ENCODE peak calls at places on chromosomes 11 and 22, in six cellular contexts. One of them, this sample, is unnamed.

GRCh38 chr22:23180893-23181762 is 819 bp downstream of the BCR start:
- DNase-seq in astrocyte: no peak
- DNase-seq in HCT116: no peak
- DNase-seq in neuronal stem cell: no peak
- DNase-seq in IMR-90: no peak
- DNase-seq in right atrium auricular region: no peak
- DNase-seq in this sample: no peak

GRCh38 chr11:8584511-8584910 is 9.5 kb downstream of the STK33 start:
- DNase-seq in IMR-90: no peak
- DNase-seq in HCT116: no peak
- DNase-seq in right atrium auricular region: no peak
- DNase-seq in astrocyte: no peak
- DNase-seq in neuronal stem cell: no peak
- DNase-seq in this sample: no peak

GRCh38 chr11:111185259-111185658 is 60.3 kb upstream of the POU2AF2 start:
- DNase-seq in HCT116: no peak
- DNase-seq in IMR-90: peak; percentile 71
- DNase-seq in right atrium auricular region: no peak
- DNase-seq in astrocyte: no peak
- DNase-seq in neuronal stem cell: no peak
- DNase-seq in this sample: no peak

GRCh38 chr11:121590772-121591404 is 138.1 kb upstream of the SORL1-AS1 start:
- DNase-seq in IMR-90: no peak
- DNase-seq in astrocyte: no peak
- DNase-seq in neuronal stem cell: no peak
- DNase-seq in HCT116: no peak
- DNase-seq in right atrium auricular region: no peak
- DNase-seq in this sample: no peak

GRCh38 chr11:86484164-86484794 is 109.6 kb downstream of the CCDC81 start:
- DNase-seq in HCT116: peak; percentile 31
- DNase-seq in IMR-90: peak; percentile 100
- DNase-seq in right atrium auricular region: peak; percentile 82
- DNase-seq in neuronal stem cell: no peak
- DNase-seq in astrocyte: peak; percentile 98
- DNase-seq in this sample: peak; percentile 93

GRCh38 chr11:94658888-94659287 is 91.7 kb downstream of the PIWIL4 start:
- DNase-seq in right atrium auricular region: no peak
- DNase-seq in astrocyte: no peak
- DNase-seq in neuronal stem cell: no peak
- DNase-seq in HCT116: no peak
- DNase-seq in IMR-90: no peak
- DNase-seq in this sample: no peak

GRCh38 chr11:105092255-105093239 is 47.0 kb downstream of the CARD18 start:
- DNase-seq in neuronal stem cell: no peak
- DNase-seq in right atrium auricular region: no peak
- DNase-seq in astrocyte: peak; percentile 10
- DNase-seq in IMR-90: peak; percentile 20
- DNase-seq in HCT116: no peak
- DNase-seq in this sample: no peak

GRCh38 chr11:112719736-112720525 is 241.3 kb upstream of the NCAM1 start:
- DNase-seq in right atrium auricular region: no peak
- DNase-seq in astrocyte: no peak
- DNase-seq in IMR-90: no peak
- DNase-seq in HCT116: no peak
- DNase-seq in neuronal stem cell: no peak
- DNase-seq in this sample: no peak

GRCh38 chr11:62923634-62924411 is 2.7 kb upstream of the CHRM1 start:
- DNase-seq in neuronal stem cell: no peak
- DNase-seq in right atrium auricular region: no peak
- DNase-seq in IMR-90: no peak
- DNase-seq in astrocyte: no peak
- DNase-seq in HCT116: no peak
- DNase-seq in this sample: no peak

GRCh38 chr11:73359930-73360742 is 16.1 kb upstream of the RELT start:
- DNase-seq in IMR-90: peak; percentile 49
- DNase-seq in right atrium auricular region: no peak
- DNase-seq in neuronal stem cell: no peak
- DNase-seq in HCT116: no peak
- DNase-seq in astrocyte: no peak
- DNase-seq in this sample: peak; percentile 57

GRCh38 chr11:70397983-70398833 is at the start of gene CTTN:
- DNase-seq in right atrium auricular region: peak; percentile 81
- DNase-seq in astrocyte: peak; percentile 70
- DNase-seq in HCT116: peak; percentile 71
- DNase-seq in IMR-90: peak; percentile 85
- DNase-seq in neuronal stem cell: peak; percentile 91
- DNase-seq in this sample: peak; percentile 91

GRCh38 chr11:7523416-7524210 is 9.8 kb downstream of the PPFIBP2 start:
- DNase-seq in IMR-90: no peak
- DNase-seq in astrocyte: no peak
- DNase-seq in neuronal stem cell: no peak
- DNase-seq in HCT116: no peak
- DNase-seq in right atrium auricular region: no peak
- DNase-seq in this sample: no peak

GRCh38 chr22:45553333-45554039 is 50.8 kb downstream of the FBLN1 start:
- DNase-seq in HCT116: peak; percentile 63
- DNase-seq in neuronal stem cell: peak; percentile 83
- DNase-seq in astrocyte: peak; percentile 84
- DNase-seq in right atrium auricular region: peak; percentile 88
- DNase-seq in IMR-90: peak; percentile 93
- DNase-seq in this sample: peak; percentile 78

GRCh38 chr22:25062378-25063095 is 110.0 kb downstream of the KIAA1671 start:
- DNase-seq in IMR-90: no peak
- DNase-seq in right atrium auricular region: no peak
- DNase-seq in astrocyte: no peak
- DNase-seq in HCT116: no peak
- DNase-seq in neuronal stem cell: no peak
- DNase-seq in this sample: no peak

GRCh38 chr11:15699978-15700377 is 585.3 kb downstream of the INSC start:
- DNase-seq in right atrium auricular region: no peak
- DNase-seq in neuronal stem cell: no peak
- DNase-seq in IMR-90: no peak
- DNase-seq in astrocyte: no peak
- DNase-seq in HCT116: no peak
- DNase-seq in this sample: no peak

GRCh38 chr11:129273322-129273721 is 81.2 kb upstream of the ARHGAP32 start:
- DNase-seq in neuronal stem cell: no peak
- DNase-seq in right atrium auricular region: no peak
- DNase-seq in IMR-90: no peak
- DNase-seq in HCT116: no peak
- DNase-seq in astrocyte: no peak
- DNase-seq in this sample: no peak

GRCh38 chr11:134628426-134628825 is 216.4 kb upstream of the B3GAT1 start:
- DNase-seq in neuronal stem cell: no peak
- DNase-seq in HCT116: no peak
- DNase-seq in IMR-90: no peak
- DNase-seq in astrocyte: no peak
- DNase-seq in right atrium auricular region: no peak
- DNase-seq in this sample: no peak

GRCh38 chr11:35458846-35459245 is 39.5 kb upstream of the SLC1A2 start:
- DNase-seq in HCT116: no peak
- DNase-seq in astrocyte: peak; percentile 30
- DNase-seq in IMR-90: no peak
- DNase-seq in right atrium auricular region: no peak
- DNase-seq in neuronal stem cell: no peak
- DNase-seq in this sample: no peak

GRCh38 chr11:122655527-122656072 is at the start of gene UBASH3B:
- DNase-seq in right atrium auricular region: peak; percentile 82
- DNase-seq in IMR-90: peak; percentile 89
- DNase-seq in neuronal stem cell: peak; percentile 79
- DNase-seq in HCT116: peak; percentile 71
- DNase-seq in astrocyte: peak; percentile 88
- DNase-seq in this sample: peak; percentile 89

GRCh38 chr11:126476256-126476970 is 120.9 kb downstream of the ST3GAL4 start:
- DNase-seq in right atrium auricular region: no peak
- DNase-seq in neuronal stem cell: no peak
- DNase-seq in astrocyte: no peak
- DNase-seq in IMR-90: no peak
- DNase-seq in HCT116: no peak
- DNase-seq in this sample: no peak

GRCh38 chr11:126478466-126478865 is 123.0 kb downstream of the ST3GAL4 start:
- DNase-seq in HCT116: no peak
- DNase-seq in neuronal stem cell: no peak
- DNase-seq in IMR-90: no peak
- DNase-seq in right atrium auricular region: no peak
- DNase-seq in astrocyte: no peak
- DNase-seq in this sample: no peak

GRCh38 chr11:126479178-126479930 is 123.9 kb downstream of the ST3GAL4 start:
- DNase-seq in right atrium auricular region: no peak
- DNase-seq in IMR-90: no peak
- DNase-seq in astrocyte: no peak
- DNase-seq in HCT116: no peak
- DNase-seq in neuronal stem cell: no peak
- DNase-seq in this sample: no peak

GRCh38 chr11:126476977-126477376 is 121.5 kb downstream of the ST3GAL4 start:
- DNase-seq in right atrium auricular region: no peak
- DNase-seq in IMR-90: no peak
- DNase-seq in neuronal stem cell: no peak
- DNase-seq in astrocyte: no peak
- DNase-seq in HCT116: no peak
- DNase-seq in this sample: no peak

DNA sequence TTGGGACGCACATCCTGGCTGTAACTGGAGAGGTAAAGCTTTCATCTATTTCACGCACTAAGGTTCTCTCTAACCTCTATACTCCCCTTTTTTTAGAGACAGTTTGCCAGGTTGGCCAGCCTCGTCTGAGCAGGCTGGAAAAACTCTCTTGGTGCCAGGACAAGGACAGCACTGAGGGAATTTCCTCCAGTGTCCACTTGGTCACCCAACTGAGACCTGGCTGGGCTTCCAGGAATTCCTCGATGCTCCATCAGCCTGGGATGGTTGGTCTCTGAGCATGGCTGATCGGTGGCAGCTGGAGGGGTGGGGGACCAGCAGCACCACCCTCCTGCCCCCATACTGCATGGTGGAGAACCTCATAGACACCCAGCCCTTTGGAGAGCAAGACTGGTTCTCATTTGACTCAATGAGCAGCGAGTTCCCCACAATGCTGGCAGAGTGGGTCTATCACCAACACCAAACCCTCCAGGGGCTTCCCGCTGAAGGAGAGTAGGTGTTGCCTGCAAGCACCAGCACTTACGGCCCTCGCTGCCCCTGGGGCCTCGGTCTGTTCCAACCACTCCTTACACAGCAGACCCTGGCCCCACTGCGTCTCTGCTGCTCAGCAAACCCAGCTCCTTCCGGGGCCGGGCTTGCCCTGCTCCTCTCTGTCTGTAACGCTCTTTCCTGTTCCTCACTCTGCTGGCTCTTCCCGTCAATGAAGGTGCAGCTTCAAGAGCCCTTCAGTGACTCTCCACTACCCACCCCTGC is 122.2 kb downstream of the ST3GAL4 start:
- DNase-seq in right atrium auricular region: no peak
- DNase-seq in HCT116: no peak
- DNase-seq in IMR-90: no peak
- DNase-seq in astrocyte: no peak
- DNase-seq in neuronal stem cell: no peak
- DNase-seq in this sample: no peak
- H3K9me3 ChIP-seq in right atrium auricular region: no peaks in the 10 kb centered on the region
- H3K9me3 ChIP-seq in HCT116: no peaks in the 10 kb centered on the region
- H3K9me3 ChIP-seq in IMR-90: no peaks in the 10 kb centered on the region
- H3K9me3 ChIP-seq in astrocyte: peaks cover 3% of the 10 kb centered on the region
- H3K9me3 ChIP-seq in neuronal stem cell: no peaks in the 10 kb centered on the region
- H3K9me3 ChIP-seq in this sample: no peaks in the 10 kb centered on the region

GRCh38 chr11:125603207-125603606 is 10.6 kb downstream of the STT3A start:
- DNase-seq in IMR-90: peak; percentile 59
- DNase-seq in astrocyte: peak; percentile 17
- DNase-seq in HCT116: no peak
- DNase-seq in right atrium auricular region: no peak
- DNase-seq in neuronal stem cell: no peak
- DNase-seq in this sample: no peak
- H3K36me3 ChIP-seq in IMR-90: peaks cover 52% of the 10 kb centered on the region
- H3K36me3 ChIP-seq in astrocyte: peaks cover 69% of the 10 kb centered on the region
- H3K36me3 ChIP-seq in HCT116: peaks cover 68% of the 10 kb centered on the region
- H3K36me3 ChIP-seq in right atrium auricular region: peaks cover 99% of the 10 kb centered on the region
- H3K36me3 ChIP-seq in neuronal stem cell: peaks cover 94% of the 10 kb centered on the region
- H3K36me3 ChIP-seq in this sample: peaks cover 88% of the 10 kb centered on the region

DNA sequence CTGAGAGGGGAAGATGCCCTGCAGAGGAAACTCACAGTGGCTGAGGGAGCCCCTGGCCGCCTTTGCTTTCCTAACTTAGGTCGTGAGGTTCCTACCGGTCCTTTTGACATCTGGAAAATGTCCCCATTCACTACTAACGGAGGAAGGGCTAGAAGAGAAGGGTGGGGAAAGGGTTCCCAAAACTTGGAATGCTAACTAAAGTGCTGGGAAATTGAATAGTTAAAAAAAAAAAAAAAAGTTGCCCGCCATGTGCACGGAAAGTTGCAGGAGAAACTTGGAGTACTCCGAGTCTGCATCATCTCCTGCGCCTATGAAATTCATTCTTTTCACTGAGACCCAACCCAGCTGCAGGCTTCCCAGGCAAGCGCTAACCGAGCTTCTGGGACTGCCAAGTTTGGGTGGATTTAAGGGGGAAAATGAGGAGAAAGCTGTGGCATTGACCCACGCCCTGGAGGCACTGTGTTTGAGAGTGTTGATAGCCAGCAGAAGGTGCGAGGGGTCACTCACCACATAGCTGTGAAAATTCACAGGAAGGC is 854 bp downstream of the TIMP3 start:
- DNase-seq in HCT116: no peak
- DNase-seq in IMR-90: no peak
- DNase-seq in astrocyte: peak; percentile 36
- DNase-seq in right atrium auricular region: no peak
- DNase-seq in neuronal stem cell: no peak
- DNase-seq in this sample: no peak
- H3K4me3 ChIP-seq in HCT116: peak overlapping the region; percentile 31
- H3K4me3 ChIP-seq in IMR-90: peak overlapping the region; percentile 75
- H3K4me3 ChIP-seq in astrocyte: peak overlapping the region; percentile 78
- H3K4me3 ChIP-seq in right atrium auricular region: peak overlapping the region; percentile 100
- H3K4me3 ChIP-seq in neuronal stem cell: peak overlapping the region; percentile 92
- H3K4me3 ChIP-seq in this sample: peak overlapping the region; percentile 67

GRCh38 chr22:47392729-47393128 is 630.3 kb downstream of the TBC1D22A start:
- DNase-seq in right atrium auricular region: no peak
- DNase-seq in astrocyte: no peak
- DNase-seq in IMR-90: no peak
- DNase-seq in HCT116: no peak
- DNase-seq in neuronal stem cell: no peak
- DNase-seq in this sample: no peak

GRCh38 chr22:47390026-47390970 is 627.8 kb downstream of the TBC1D22A start:
- DNase-seq in HCT116: no peak
- DNase-seq in right atrium auricular region: no peak
- DNase-seq in astrocyte: no peak
- DNase-seq in neuronal stem cell: no peak
- DNase-seq in IMR-90: no peak
- DNase-seq in this sample: no peak

GRCh38 chr22:47393191-47393590 is 630.7 kb downstream of the TBC1D22A start:
- DNase-seq in IMR-90: no peak
- DNase-seq in neuronal stem cell: no peak
- DNase-seq in HCT116: no peak
- DNase-seq in right atrium auricular region: no peak
- DNase-seq in astrocyte: no peak
- DNase-seq in this sample: no peak

GRCh38 chr22:47391169-47392053 is 629.0 kb downstream of the TBC1D22A start:
- DNase-seq in astrocyte: no peak
- DNase-seq in right atrium auricular region: no peak
- DNase-seq in IMR-90: no peak
- DNase-seq in neuronal stem cell: no peak
- DNase-seq in HCT116: no peak
- DNase-seq in this sample: no peak

DNA sequence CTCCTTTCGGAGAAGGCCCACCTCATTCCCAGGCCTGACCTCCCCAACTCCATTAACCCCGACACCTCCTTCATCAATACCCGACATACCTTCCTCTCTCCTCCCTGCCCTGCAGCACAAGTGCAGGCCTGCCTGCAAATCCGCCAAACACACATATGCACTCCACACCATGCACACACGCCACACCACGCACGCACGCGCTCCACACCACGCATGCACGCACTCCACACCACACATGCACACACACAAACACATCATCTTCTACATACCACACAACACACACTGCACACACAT is 629.6 kb downstream of the TBC1D22A start:
- DNase-seq in HCT116: no peak
- DNase-seq in astrocyte: no peak
- DNase-seq in right atrium auricular region: no peak
- DNase-seq in neuronal stem cell: no peak
- DNase-seq in IMR-90: no peak
- DNase-seq in this sample: no peak
- H3K9me3 ChIP-seq in HCT116: no peaks in the 10 kb centered on the region
- H3K9me3 ChIP-seq in astrocyte: peaks cover 4% of the 10 kb centered on the region
- H3K9me3 ChIP-seq in right atrium auricular region: no peaks in the 10 kb centered on the region
- H3K9me3 ChIP-seq in neuronal stem cell: no peaks in the 10 kb centered on the region
- H3K9me3 ChIP-seq in IMR-90: peaks cover 21% of the 10 kb centered on the region
- H3K9me3 ChIP-seq in this sample: no peaks in the 10 kb centered on the region